ENCODE peak calls at places on chromosomes 16 and 17, in nine cellular contexts. I is A549, W is tibial nerve, J is transverse colon, L is heart left ventricle, P is cardiac muscle cell, C is stomach, B is psoas muscle, Q is trophoblast cell. H is an unnamed sample. For H3K4me1, the result is how much of the 10 kb centered on the place peaks cover.

GRCh38 chr17:7703584-7704574 is 1.1 kb upstream of the EFNB3 start:
- DNase-seq in I (peak), W (no peak), J (no peak), L (peak), P (peak), C (peak), B (no peak), Q (no peak), H (no peak)

GRCh38 chr16:73017321-73017720 is 30.6 kb downstream of the ZFHX3 start:
- DNase-seq in I (no peak), W (no peak), J (no peak), L (no peak), P (no peak), C (peak), B (no peak), Q (no peak), H (no peak)

GRCh38 chr17:12730931-12731521 is 58.3 kb upstream of the ARHGAP44 start:
- DNase-seq in I (peak), W (no peak), J (peak), L (peak), P (peak), C (peak), B (peak), Q (peak), H (no peak)

GRCh38 chr16:88352261-88353200 is 30.2 kb upstream of the ZNF469 start:
- DNase-seq in I (no peak), W (no peak), J (no peak), L (no peak), P (no peak), C (no peak), B (peak), Q (no peak), H (no peak)

GRCh38 chr17:45299311-45299710 is 17.5 kb downstream of the MAP3K14 start:
- DNase-seq in I (no peak), W (peak), J (no peak), L (peak), P (no peak), C (no peak), B (no peak), Q (no peak), H (no peak)

GRCh38 chr16:54847207-54847606 is 83.5 kb upstream of the IRX5 start:
- DNase-seq in I (no peak), W (no peak), J (no peak), L (no peak), P (no peak), C (no peak), B (no peak), Q (peak), H (no peak)

GRCh38 chr16:86608301-86608747 is 30.0 kb downstream of the FOXL1 start:
- DNase-seq in I (no peak), W (no peak), J (no peak), L (no peak), P (no peak), C (no peak), B (no peak), Q (no peak), H (no peak)

GRCh38 chr16:31344712-31345111 is 10.3 kb upstream of the ITGAX start:
- DNase-seq in I (no peak), W (no peak), J (no peak), L (no peak), P (no peak), C (no peak), B (no peak), Q (no peak), H (peak)

GRCh38 chr17:47252209-47252608 is 1.4 kb upstream of the ITGB3 start:
- DNase-seq in I (no peak), W (no peak), J (no peak), L (no peak), P (no peak), C (no peak), B (no peak), Q (peak), H (no peak)

GRCh38 chr16:88691129-88691813 is 5.0 kb upstream of the SNAI3 start:
- DNase-seq in I (no peak), W (no peak), J (no peak), L (no peak), P (no peak), C (no peak), B (no peak), Q (no peak), H (no peak)

GRCh38 chr17:40167685-40168261 is 9.5 kb upstream of the RAPGEFL1 start:
- DNase-seq in I (no peak), W (no peak), J (no peak), L (no peak), P (no peak), C (no peak), B (no peak), Q (no peak), H (no peak)

GRCh38 chr17:64459284-64459747 is 10.4 kb downstream of the MILR1 start:
- DNase-seq in I (no peak), W (no peak), J (peak), L (no peak), P (peak), C (peak), B (no peak), Q (peak), H (no peak)

GRCh38 chr16:13307255-13307654 is 405.9 kb downstream of the SHISA9 start:
- DNase-seq in I (no peak), W (no peak), J (no peak), L (no peak), P (no peak), C (no peak), B (no peak), Q (no peak), H (no peak)

DNA sequence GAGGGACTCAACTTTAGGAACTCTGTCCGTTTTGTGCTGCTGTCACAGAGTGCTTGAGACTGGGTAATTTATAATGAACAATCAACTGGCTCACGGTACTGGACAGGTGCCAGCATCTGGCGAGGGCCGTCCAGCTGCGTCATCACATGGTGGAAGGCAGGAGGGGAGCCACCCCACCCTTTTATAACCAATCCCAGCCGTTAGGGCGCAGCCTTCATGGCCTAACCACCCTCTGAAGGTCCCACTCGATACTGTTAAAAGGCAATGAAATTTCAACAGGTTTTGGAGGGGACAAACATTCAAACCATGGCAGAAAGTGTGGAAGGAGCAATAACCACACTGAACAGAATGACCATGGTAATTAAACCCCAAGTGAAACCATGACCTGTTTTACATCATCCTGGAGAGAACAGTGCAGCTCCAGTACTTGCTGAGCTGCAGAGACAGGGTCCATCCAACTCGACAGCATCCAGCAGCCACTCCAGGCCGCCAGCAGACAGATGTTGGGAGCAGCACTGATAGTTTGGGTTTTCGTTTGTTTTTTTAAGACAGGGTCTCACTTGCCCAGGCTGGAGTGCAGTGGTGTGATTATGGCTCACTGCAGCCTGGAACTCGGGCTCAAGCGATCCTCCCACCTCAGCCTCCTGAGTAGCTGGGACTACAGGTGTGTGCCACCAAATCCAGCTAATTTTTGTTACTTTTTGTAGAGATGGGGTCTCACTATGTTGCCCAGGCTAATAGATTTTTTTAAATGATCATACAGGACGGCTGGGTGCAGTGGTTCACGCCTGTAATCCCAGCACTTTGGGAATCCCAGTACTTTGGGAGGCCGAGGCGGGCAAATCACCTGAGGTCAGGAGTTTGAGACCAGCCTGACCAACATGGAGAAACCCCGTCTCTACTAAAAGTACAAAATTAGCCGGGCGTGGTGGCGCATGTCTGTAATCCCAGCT is 11.0 kb downstream of the CHMP6 start:
- DNase-seq in I (no peak), W (peak), J (peak), L (peak), P (peak), C (peak), B (peak), Q (no peak), H (no peak)
- H3K4me1 ChIP-seq in I (under half), W (under half), J (half or more), L (under half), P (under half), C (under half), B (under half), Q (under half), H (under half)

GRCh38 chr17:66953661-66954060 is 10.8 kb upstream of the CACNG4 start:
- DNase-seq in I (no peak), W (no peak), J (no peak), L (no peak), P (no peak), C (no peak), B (no peak), Q (no peak), H (no peak)
- H3K4me1 ChIP-seq in I (under half), W (under half), J (under half), L (under half), P (under half), C (under half), B (under half), Q (under half), H (under half)

GRCh38 chr16:2966043-2966802 is 2.1 kb downstream of the KREMEN2 start:
- DNase-seq in I (no peak), W (no peak), J (peak), L (peak), P (no peak), C (no peak), B (no peak), Q (no peak), H (no peak)
- H3K4me1 ChIP-seq in I (under half), W (half or more), J (half or more), L (under half), P (under half), C (half or more), B (under half), Q (under half), H (under half)

DNA sequence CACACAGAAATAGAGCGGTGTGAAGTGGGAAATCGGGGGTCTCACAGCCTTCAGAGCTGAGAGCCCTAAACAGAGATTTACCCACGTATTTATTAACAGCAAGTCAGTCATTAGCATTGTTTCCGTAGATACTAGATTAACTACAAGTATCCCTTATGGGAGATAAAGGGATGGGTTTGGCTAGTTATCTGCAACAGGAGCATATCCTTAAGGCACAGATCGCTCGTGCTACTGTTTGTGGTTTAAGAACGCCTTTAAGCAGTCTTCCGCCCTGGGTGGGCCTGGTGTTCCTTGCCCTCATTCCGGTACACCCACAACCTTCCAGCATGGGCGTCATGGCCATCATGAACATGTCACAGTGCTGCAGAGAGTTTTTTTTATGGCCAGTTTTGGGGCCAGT is 27.0 kb downstream of the TMC6 start:
- DNase-seq in I (no peak), W (no peak), J (no peak), L (no peak), P (no peak), C (no peak), B (no peak), Q (no peak), H (no peak)
- H3K4me1 ChIP-seq in I (under half), W (under half), J (under half), L (under half), P (under half), C (under half), B (under half), Q (under half), H (under half)

DNA sequence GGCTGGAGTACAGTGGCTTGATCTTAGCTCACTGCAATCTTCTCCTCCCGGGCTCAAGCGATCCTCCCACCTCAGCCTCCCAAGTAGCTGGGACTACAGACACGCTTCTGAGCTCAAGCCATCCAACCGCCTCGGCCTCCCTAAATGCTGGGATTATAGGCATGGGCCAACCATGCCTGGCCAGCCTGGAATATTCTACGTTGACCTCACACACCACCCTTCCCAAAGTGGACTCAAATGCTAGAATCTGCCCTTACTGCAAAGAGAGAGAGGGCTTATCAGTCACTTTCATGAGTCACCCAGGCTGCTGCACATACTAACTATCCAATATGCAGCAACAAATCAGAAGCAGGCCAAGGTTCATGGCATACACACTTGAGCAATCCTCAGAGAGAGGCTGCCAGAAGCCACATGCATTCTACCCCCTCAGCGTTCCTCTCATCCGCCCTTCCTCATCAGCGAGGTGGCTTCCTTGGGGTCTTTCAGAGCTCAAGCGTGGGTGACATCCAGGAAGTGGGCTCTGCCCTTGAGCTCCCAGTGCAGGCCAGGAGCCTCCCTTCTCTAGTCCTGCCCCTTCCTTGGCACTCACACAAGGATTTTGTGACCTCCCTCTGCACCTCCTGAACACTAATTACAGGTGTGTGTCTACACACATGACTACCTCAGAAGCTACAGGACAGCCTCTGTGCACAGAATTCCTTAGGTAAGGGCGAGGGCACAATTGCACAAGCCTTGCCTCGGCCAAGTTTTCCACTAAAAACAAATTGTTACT is 24.8 kb upstream of the SIAH1 start:
- DNase-seq in I (peak), W (no peak), J (peak), L (no peak), P (peak), C (peak), B (no peak), Q (peak), H (no peak)
- H3K4me1 ChIP-seq in I (under half), W (under half), J (under half), L (under half), P (under half), C (under half), B (under half), Q (under half), H (under half)

DNA sequence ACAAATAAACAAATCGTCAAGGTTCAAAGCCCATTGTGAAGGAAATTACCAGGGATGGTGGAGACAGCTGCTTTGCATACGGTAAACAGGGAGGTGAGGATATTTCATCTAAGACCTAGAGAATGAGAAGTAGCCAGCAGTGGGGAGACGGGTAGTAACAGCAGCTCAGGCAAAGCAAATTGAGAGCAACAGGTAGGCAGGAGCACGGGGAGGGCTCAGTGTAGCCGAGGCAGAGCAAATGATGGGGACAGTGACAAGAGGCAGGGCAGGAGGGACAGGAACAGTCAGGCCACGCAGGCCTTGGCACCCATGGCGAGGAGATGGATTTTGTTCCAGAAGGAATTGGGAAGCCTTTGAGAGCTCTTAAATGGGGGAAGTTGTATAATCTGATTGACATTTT is 29.0 kb upstream of the SBK1 start:
- DNase-seq in I (no peak), W (no peak), J (no peak), L (no peak), P (no peak), C (no peak), B (no peak), Q (no peak), H (no peak)
- H3K4me1 ChIP-seq in I (under half), W (under half), J (under half), L (under half), P (under half), C (under half), B (under half), Q (under half), H (under half)

DNA sequence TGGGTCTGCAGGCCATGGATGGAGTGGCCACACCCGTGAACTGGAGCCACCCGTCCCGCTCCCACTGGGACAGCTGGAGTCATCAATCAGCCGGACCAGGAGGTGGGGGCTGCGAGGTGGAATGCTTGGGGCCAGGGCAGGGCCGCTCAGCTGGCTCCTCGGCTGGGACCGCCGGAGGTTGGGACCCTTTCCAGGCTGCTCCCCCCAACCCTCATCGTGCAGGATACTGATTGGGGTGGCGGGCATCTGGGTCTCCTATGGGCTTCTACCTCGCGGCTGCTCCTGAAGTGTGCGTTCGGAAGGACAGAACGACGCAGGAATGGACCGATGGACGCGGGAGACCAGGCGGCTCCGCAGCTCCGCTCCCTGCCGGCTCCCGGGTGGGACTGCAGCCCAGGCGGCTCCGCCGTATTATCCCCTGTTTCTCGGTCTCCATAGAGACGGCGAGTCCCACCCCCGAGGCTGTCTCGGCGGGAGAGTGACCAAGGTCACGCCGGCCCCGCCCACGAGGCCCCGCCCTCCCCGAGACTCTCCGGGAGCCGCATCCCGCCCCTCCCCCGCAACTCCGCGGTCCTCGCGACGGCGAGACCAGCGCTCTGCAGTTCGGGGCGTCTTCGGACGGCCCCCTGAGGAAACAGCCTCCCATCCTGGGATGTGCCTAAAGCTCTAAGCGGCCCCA is at the start of gene TPPP3:
- DNase-seq in I (peak), W (peak), J (peak), L (peak), P (peak), C (peak), B (peak), Q (peak), H (no peak)
- H3K4me1 ChIP-seq in I (under half), W (half or more), J (half or more), L (under half), P (under half), C (half or more), B (under half), Q (under half), H (under half)

GRCh38 chr17:48456584-48456983 is 26.6 kb upstream of the SKAP1 start:
- DNase-seq in I (no peak), W (no peak), J (no peak), L (no peak), P (no peak), C (no peak), B (no peak), Q (peak), H (peak)

GRCh38 chr17:48453447-48453846 is 23.4 kb upstream of the SKAP1 start:
- DNase-seq in I (no peak), W (no peak), J (no peak), L (no peak), P (no peak), C (no peak), B (no peak), Q (no peak), H (peak)

GRCh38 chr17:48457080-48457836 is 27.2 kb upstream of the SKAP1 start:
- DNase-seq in I (peak), W (no peak), J (peak), L (peak), P (peak), C (peak), B (peak), Q (peak), H (peak)

GRCh38 chr17:48451489-48451888 is 21.5 kb upstream of the SKAP1 start:
- DNase-seq in I (no peak), W (no peak), J (no peak), L (no peak), P (no peak), C (no peak), B (no peak), Q (no peak), H (peak)
- H3K4me1 ChIP-seq in I (under half), W (under half), J (under half), L (under half), P (under half), C (under half), B (under half), Q (under half), H (half or more)

H was measured in MM.1S.